ENCODE peak calls at places on chromosomes 3 and 15, in six cellular contexts. One of them, this sample, is unnamed.
A peak's percentile ranks its signal among the peaks of the same experiment; 100 is the strongest.

GRCh38 chr3:8113649-8114048 is 388.0 kb upstream of the LMCD1 start:
- DNase-seq in endothelial cell of umbilical vein: no peak
- DNase-seq in A549: no peak
- DNase-seq in psoas muscle: no peak
- DNase-seq in adrenal gland: no peak
- DNase-seq in HCT116: no peak
- DNase-seq in this sample: no peak

GRCh38 chr3:193798097-193798496 is 205.1 kb downstream of the OPA1 start:
- DNase-seq in psoas muscle: no peak
- DNase-seq in adrenal gland: no peak
- DNase-seq in A549: no peak
- DNase-seq in endothelial cell of umbilical vein: no peak
- DNase-seq in HCT116: no peak
- DNase-seq in this sample: no peak

GRCh38 chr3:13116426-13116825 is 43.2 kb upstream of the IQSEC1 start:
- DNase-seq in A549: no peak
- DNase-seq in adrenal gland: no peak
- DNase-seq in HCT116: no peak
- DNase-seq in endothelial cell of umbilical vein: no peak
- DNase-seq in psoas muscle: no peak
- DNase-seq in this sample: no peak

GRCh38 chr3:197711973-197712707 is 24.6 kb downstream of the RUBCN start:
- DNase-seq in HCT116: peak; percentile 96
- DNase-seq in psoas muscle: peak; percentile 93
- DNase-seq in adrenal gland: peak; percentile 96
- DNase-seq in A549: peak; percentile 62
- DNase-seq in endothelial cell of umbilical vein: peak; percentile 98
- DNase-seq in this sample: peak; percentile 98

GRCh38 chr3:131454501-131454900 is 48.3 kb downstream of the MRPL3 start:
- DNase-seq in A549: no peak
- DNase-seq in HCT116: no peak
- DNase-seq in adrenal gland: no peak
- DNase-seq in psoas muscle: no peak
- DNase-seq in endothelial cell of umbilical vein: no peak
- DNase-seq in this sample: no peak

GRCh38 chr15:81295466-81296145 is 28.3 kb downstream of the STARD5 start:
- DNase-seq in psoas muscle: no peak
- DNase-seq in A549: no peak
- DNase-seq in HCT116: no peak
- DNase-seq in endothelial cell of umbilical vein: no peak
- DNase-seq in adrenal gland: no peak
- DNase-seq in this sample: no peak

GRCh38 chr15:64961013-64961412 is 28.7 kb downstream of the SPG21 start:
- DNase-seq in psoas muscle: no peak
- DNase-seq in endothelial cell of umbilical vein: no peak
- DNase-seq in A549: no peak
- DNase-seq in adrenal gland: no peak
- DNase-seq in HCT116: no peak
- DNase-seq in this sample: no peak

GRCh38 chr15:77582763-77583162 is 49.9 kb downstream of the LINGO1 start:
- DNase-seq in endothelial cell of umbilical vein: no peak
- DNase-seq in A549: no peak
- DNase-seq in HCT116: no peak
- DNase-seq in psoas muscle: no peak
- DNase-seq in adrenal gland: no peak
- DNase-seq in this sample: no peak

GRCh38 chr15:47820780-47821319 is 103.5 kb downstream of the SEMA6D start:
- DNase-seq in HCT116: no peak
- DNase-seq in adrenal gland: no peak
- DNase-seq in endothelial cell of umbilical vein: peak; percentile 50
- DNase-seq in A549: no peak
- DNase-seq in psoas muscle: no peak
- DNase-seq in this sample: peak; percentile 89

GRCh38 chr3:16884084-16884747 is 539 bp upstream of the PLCL2 start:
- DNase-seq in endothelial cell of umbilical vein: peak; percentile 55
- DNase-seq in A549: peak; percentile 92
- DNase-seq in adrenal gland: peak; percentile 82
- DNase-seq in HCT116: no peak
- DNase-seq in psoas muscle: peak; percentile 91
- DNase-seq in this sample: no peak

GRCh38 chr15:78060232-78060631 is 17.3 kb downstream of the TBC1D2B start:
- DNase-seq in adrenal gland: no peak
- DNase-seq in A549: no peak
- DNase-seq in HCT116: no peak
- DNase-seq in psoas muscle: no peak
- DNase-seq in endothelial cell of umbilical vein: no peak
- DNase-seq in this sample: no peak

GRCh38 chr3:37693791-37694194 is 167.9 kb upstream of the CTDSPL start:
- DNase-seq in adrenal gland: no peak
- DNase-seq in psoas muscle: no peak
- DNase-seq in A549: no peak
- DNase-seq in endothelial cell of umbilical vein: no peak
- DNase-seq in HCT116: no peak
- DNase-seq in this sample: no peak

GRCh38 chr3:28334552-28334951 is 14.0 kb upstream of the ZCWPW2 start:
- DNase-seq in HCT116: no peak
- DNase-seq in A549: no peak
- DNase-seq in psoas muscle: no peak
- DNase-seq in adrenal gland: no peak
- DNase-seq in endothelial cell of umbilical vein: no peak
- DNase-seq in this sample: no peak
- TF ChIP-seq CTCF in HCT116: peak; percentile 42
- TF ChIP-seq CTCF in A549: peak; percentile 37
- TF ChIP-seq CTCF in psoas muscle: no peak
- TF ChIP-seq CTCF in adrenal gland: no peak
- TF ChIP-seq CTCF in endothelial cell of umbilical vein: no peak
- TF ChIP-seq CTCF in this sample: no peak

GRCh38 chr3:190302209-190302885 is 19.9 kb downstream of the CLDN1 start:
- DNase-seq in A549: no peak
- DNase-seq in HCT116: no peak
- DNase-seq in endothelial cell of umbilical vein: no peak
- DNase-seq in psoas muscle: no peak
- DNase-seq in adrenal gland: no peak
- DNase-seq in this sample: no peak
- H3K27ac ChIP-seq in A549: no peak overlapping the region
- H3K27ac ChIP-seq in HCT116: no peak overlapping the region
- H3K27ac ChIP-seq in endothelial cell of umbilical vein: no peak overlapping the region
- H3K27ac ChIP-seq in psoas muscle: no peak overlapping the region
- H3K27ac ChIP-seq in adrenal gland: no peak overlapping the region
- H3K27ac ChIP-seq in this sample: peak overlapping the region; percentile 22

DNA sequence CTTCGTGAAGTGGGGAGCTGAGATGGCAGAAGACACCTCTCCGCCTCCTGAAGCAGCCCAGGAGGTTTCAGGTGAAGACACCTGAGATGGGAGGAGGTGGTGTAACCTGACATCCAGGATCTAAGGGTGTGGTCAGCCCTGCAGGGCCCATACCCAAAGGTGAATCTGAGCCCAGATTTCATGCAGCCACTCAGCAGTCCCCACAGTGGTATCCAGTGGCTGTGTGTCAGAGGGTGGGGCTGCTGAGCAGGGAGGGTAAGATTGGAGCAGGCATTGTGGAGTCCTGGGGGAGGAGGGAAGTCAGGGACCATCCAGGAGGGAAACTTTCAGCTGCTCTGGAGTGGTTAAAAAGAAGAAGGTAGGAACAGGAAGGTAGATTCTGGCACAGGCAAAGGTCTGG is 46.0 kb upstream of the SMAD6 start:
- DNase-seq in psoas muscle: no peak
- DNase-seq in A549: no peak
- DNase-seq in HCT116: no peak
- DNase-seq in endothelial cell of umbilical vein: no peak
- DNase-seq in adrenal gland: no peak
- DNase-seq in this sample: no peak
- H3K4me3 ChIP-seq in psoas muscle: no peak overlapping the region
- H3K4me3 ChIP-seq in A549: no peak overlapping the region
- H3K4me3 ChIP-seq in HCT116: no peak overlapping the region
- H3K4me3 ChIP-seq in endothelial cell of umbilical vein: no peak overlapping the region
- H3K4me3 ChIP-seq in adrenal gland: no peak overlapping the region
- H3K4me3 ChIP-seq in this sample: no peak overlapping the region

GRCh38 chr3:134039161-134039862 is 9.6 kb upstream of the SLCO2A1 start:
- DNase-seq in A549: no peak
- DNase-seq in adrenal gland: no peak
- DNase-seq in psoas muscle: no peak
- DNase-seq in HCT116: peak; percentile 8
- DNase-seq in endothelial cell of umbilical vein: no peak
- DNase-seq in this sample: no peak
- TF ChIP-seq CTCF in A549: no peak
- TF ChIP-seq CTCF in adrenal gland: no peak
- TF ChIP-seq CTCF in psoas muscle: peak; percentile 38
- TF ChIP-seq CTCF in HCT116: peak; percentile 57
- TF ChIP-seq CTCF in endothelial cell of umbilical vein: peak; percentile 15
- TF ChIP-seq CTCF in this sample: peak; percentile 36

GRCh38 chr3:73214846-73215245 is 153.4 kb downstream of the EBLN2 start:
- DNase-seq in endothelial cell of umbilical vein: no peak
- DNase-seq in A549: no peak
- DNase-seq in adrenal gland: no peak
- DNase-seq in psoas muscle: no peak
- DNase-seq in HCT116: no peak
- DNase-seq in this sample: no peak

GRCh38 chr3:73213906-73214305 is 152.4 kb downstream of the EBLN2 start:
- DNase-seq in endothelial cell of umbilical vein: no peak
- DNase-seq in adrenal gland: no peak
- DNase-seq in HCT116: no peak
- DNase-seq in A549: no peak
- DNase-seq in psoas muscle: no peak
- DNase-seq in this sample: no peak

GRCh38 chr3:73216310-73216709 is 154.9 kb downstream of the EBLN2 start:
- DNase-seq in psoas muscle: no peak
- DNase-seq in endothelial cell of umbilical vein: no peak
- DNase-seq in HCT116: no peak
- DNase-seq in adrenal gland: no peak
- DNase-seq in A549: no peak
- DNase-seq in this sample: no peak

GRCh38 chr3:73212683-73213082 is 151.2 kb downstream of the EBLN2 start:
- DNase-seq in psoas muscle: no peak
- DNase-seq in endothelial cell of umbilical vein: no peak
- DNase-seq in adrenal gland: no peak
- DNase-seq in A549: no peak
- DNase-seq in HCT116: no peak
- DNase-seq in this sample: no peak

GRCh38 chr3:73215286-73215685 is 153.8 kb downstream of the EBLN2 start:
- DNase-seq in adrenal gland: no peak
- DNase-seq in A549: no peak
- DNase-seq in HCT116: no peak
- DNase-seq in endothelial cell of umbilical vein: no peak
- DNase-seq in psoas muscle: no peak
- DNase-seq in this sample: no peak
- H3K27ac ChIP-seq in adrenal gland: no peak overlapping the region
- H3K27ac ChIP-seq in A549: no peak overlapping the region
- H3K27ac ChIP-seq in HCT116: no peak overlapping the region
- H3K27ac ChIP-seq in endothelial cell of umbilical vein: no peak overlapping the region
- H3K27ac ChIP-seq in psoas muscle: no peak overlapping the region
- H3K27ac ChIP-seq in this sample: no peak overlapping the region

GRCh38 chr15:29139540-29140459 is 129.8 kb downstream of the NSMCE3 start:
- DNase-seq in endothelial cell of umbilical vein: peak; percentile 33
- DNase-seq in A549: peak; percentile 86
- DNase-seq in adrenal gland: peak; percentile 30
- DNase-seq in psoas muscle: peak; percentile 52
- DNase-seq in HCT116: peak; percentile 16
- DNase-seq in this sample: peak; percentile 20
- H3K4me3 ChIP-seq in endothelial cell of umbilical vein: no peak overlapping the region
- H3K4me3 ChIP-seq in A549: no peak overlapping the region
- H3K4me3 ChIP-seq in adrenal gland: no peak overlapping the region
- H3K4me3 ChIP-seq in psoas muscle: no peak overlapping the region
- H3K4me3 ChIP-seq in HCT116: no peak overlapping the region
- H3K4me3 ChIP-seq in this sample: peak overlapping the region; percentile 12

DNA sequence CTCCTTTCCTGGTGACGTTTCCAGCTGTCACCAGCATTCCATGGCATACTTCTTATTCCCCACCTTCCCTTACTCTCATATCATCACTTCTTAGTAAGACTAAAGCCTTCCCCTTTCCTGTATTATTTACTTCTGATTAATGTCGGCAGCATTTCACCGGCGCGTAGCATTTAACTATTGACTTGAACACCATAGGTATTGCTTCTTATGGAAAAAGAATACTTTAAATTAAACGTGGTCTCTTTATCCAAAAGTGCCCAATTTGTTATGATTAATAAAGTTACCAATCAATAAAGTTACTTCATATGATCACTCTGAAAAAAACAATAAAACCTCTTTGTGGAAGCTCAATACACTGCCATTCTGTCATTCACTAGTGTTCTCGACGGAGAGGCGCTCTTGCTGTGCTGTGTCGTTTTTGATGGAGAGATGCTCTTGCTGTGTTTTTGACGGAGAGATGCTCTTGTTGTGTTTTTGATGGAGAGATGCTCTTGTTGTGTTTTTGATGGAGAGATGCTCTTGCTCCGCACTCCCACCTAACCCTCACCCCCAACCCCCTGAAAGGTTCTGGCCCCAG is 165.0 kb downstream of the XXYLT1 start:
- DNase-seq in endothelial cell of umbilical vein: peak; percentile 37
- DNase-seq in HCT116: no peak
- DNase-seq in adrenal gland: no peak
- DNase-seq in A549: no peak
- DNase-seq in psoas muscle: no peak
- DNase-seq in this sample: no peak
- TF ChIP-seq CTCF in endothelial cell of umbilical vein: no peak
- TF ChIP-seq CTCF in HCT116: no peak
- TF ChIP-seq CTCF in adrenal gland: no peak
- TF ChIP-seq CTCF in A549: no peak
- TF ChIP-seq CTCF in psoas muscle: no peak
- TF ChIP-seq CTCF in this sample: no peak

DNA sequence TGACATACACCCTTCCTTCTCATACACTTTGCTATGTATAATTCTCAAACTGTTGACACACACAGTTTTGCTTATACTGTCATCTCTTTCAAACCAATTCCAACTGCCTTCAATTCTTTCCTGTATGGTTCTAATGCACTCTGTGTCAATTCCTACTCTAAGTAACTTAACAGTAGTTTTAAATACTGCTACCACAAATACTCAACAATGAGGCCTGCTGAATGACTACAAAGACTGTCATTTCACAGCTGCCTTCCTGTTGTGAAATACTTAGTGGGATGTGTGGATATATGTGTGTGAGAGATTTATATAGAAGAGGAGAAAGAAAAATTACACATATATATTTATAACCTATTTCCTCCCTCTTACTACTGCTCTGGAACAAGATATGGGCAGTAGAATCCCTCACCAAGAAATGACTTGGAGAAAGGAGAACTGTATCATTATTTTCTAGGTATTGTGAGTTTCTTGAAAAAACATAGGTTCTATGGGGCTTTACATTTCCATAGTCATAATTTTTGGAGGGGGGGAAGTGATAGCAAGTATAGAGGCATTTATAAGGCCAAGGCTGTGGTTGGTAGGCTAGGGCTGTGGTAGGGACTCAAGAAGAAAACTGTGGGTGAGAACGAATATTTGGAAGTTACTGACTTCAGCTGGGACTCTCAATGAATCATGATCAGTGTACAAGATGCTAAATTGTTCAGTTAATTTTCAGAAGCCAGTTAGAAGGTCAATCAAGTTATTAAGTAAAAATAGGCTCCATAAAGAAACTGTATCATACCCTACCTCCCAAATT is 88.7 kb downstream of the ANKRD28 start:
- DNase-seq in psoas muscle: no peak
- DNase-seq in endothelial cell of umbilical vein: peak; percentile 39
- DNase-seq in HCT116: no peak
- DNase-seq in adrenal gland: no peak
- DNase-seq in A549: no peak
- DNase-seq in this sample: peak; percentile 48
- H3K27ac ChIP-seq in psoas muscle: no peak overlapping the region
- H3K27ac ChIP-seq in endothelial cell of umbilical vein: no peak overlapping the region
- H3K27ac ChIP-seq in HCT116: no peak overlapping the region
- H3K27ac ChIP-seq in adrenal gland: no peak overlapping the region
- H3K27ac ChIP-seq in A549: no peak overlapping the region
- H3K27ac ChIP-seq in this sample: peak overlapping the region; percentile 23

This sample was measured in brain microvascular endothelial cell.